ENCODE peak calls at places on chromosomes 13 and 19, in five cellular contexts. L is SK-N-SH, V is HepG2, W is K562, M is GM12878. Y is an unnamed sample.

GRCh38 chr13:97434417-97435296 is 688 bp downstream of the RAP2A start:
- DNase-seq in L (peak), V (no peak), W (peak), M (no peak), Y (no peak)

GRCh38 chr13:102651892-102652291 is 43.0 kb downstream of the METTL21C start:
- DNase-seq in L (no peak), V (no peak), W (no peak), M (no peak), Y (no peak)

GRCh38 chr13:112615391-112615790 is 27.4 kb upstream of the TUBGCP3 start:
- DNase-seq in L (no peak), V (no peak), W (no peak), M (no peak), Y (no peak)

GRCh38 chr13:94333131-94333820 is 146.2 kb downstream of the DCT start:
- DNase-seq in L (no peak), V (no peak), W (no peak), M (no peak), Y (no peak)

GRCh38 chr13:29948791-29949190 is 98.4 kb upstream of the UBL3 start:
- DNase-seq in L (no peak), V (no peak), W (no peak), M (no peak), Y (no peak)

GRCh38 chr19:19822148-19822429 is 539 bp upstream of the ZNF506 start:
- DNase-seq in L (peak), V (no peak), W (no peak), M (no peak), Y (no peak)

GRCh38 chr13:110616103-110617101 is 1.1 kb downstream of the NAXD start:
- DNase-seq in L (peak), V (peak), W (peak), M (no peak), Y (peak)

GRCh38 chr13:25699600-25699999 is 327.8 kb downstream of the ATP8A2 start:
- DNase-seq in L (no peak), V (no peak), W (no peak), M (no peak), Y (no peak)

GRCh38 chr13:106038752-106039151 is 496.7 kb downstream of the EFNB2 start:
- DNase-seq in L (no peak), V (no peak), W (no peak), M (no peak), Y (peak)

GRCh38 chr19:7636691-7637373 is at the start of gene STXBP2:
- DNase-seq in L (peak), V (peak), W (peak), M (peak), Y (peak)

GRCh38 chr13:26867451-26868067 is 107.0 kb upstream of the GPR12 start:
- DNase-seq in L (no peak), V (no peak), W (peak), M (no peak), Y (no peak)

GRCh38 chr13:85497652-85498051 is 301.6 kb downstream of the SLITRK6 start:
- DNase-seq in L (no peak), V (no peak), W (no peak), M (no peak), Y (no peak)

GRCh38 chr19:14337510-14337909 is 43.7 kb upstream of the ADGRE5 start:
- DNase-seq in L (peak), V (no peak), W (peak), M (no peak), Y (peak)

GRCh38 chr19:37079238-37079637 is 1.0 kb downstream of the ZNF420 start:
- DNase-seq in L (no peak), V (no peak), W (peak), M (no peak), Y (no peak)

GRCh38 chr13:36453518-36453917 is 21.2 kb downstream of the CCNA1 start:
- DNase-seq in L (no peak), V (no peak), W (no peak), M (no peak), Y (no peak)

GRCh38 chr13:110302154-110302553 is 4.8 kb downstream of the COL4A1 start:
- DNase-seq in L (no peak), V (no peak), W (no peak), M (no peak), Y (no peak)

GRCh38 chr13:22618002-22618401 is 562.8 kb upstream of the SGCG start:
- DNase-seq in L (no peak), V (no peak), W (no peak), M (no peak), Y (no peak)

GRCh38 chr13:41905600-41906254 is 55.2 kb downstream of the VWA8 start:
- DNase-seq in L (peak), V (peak), W (peak), M (no peak), Y (peak)

GRCh38 chr13:50485979-50486935 is 357.2 kb downstream of the DLEU7 start:
- DNase-seq in L (peak), V (no peak), W (peak), M (no peak), Y (no peak)

GRCh38 chr13:107079423-107080099 is 511.6 kb upstream of the ARGLU1 start:
- DNase-seq in L (no peak), V (no peak), W (no peak), M (no peak), Y (no peak)

GRCh38 chr19:40982594-40983101 is 8.4 kb upstream of the CYP2B6 start:
- DNase-seq in L (no peak), V (no peak), W (no peak), M (no peak), Y (no peak)

GRCh38 chr13:34506796-34507195 is 435.3 kb upstream of the NBEA start:
- DNase-seq in L (no peak), V (no peak), W (no peak), M (no peak), Y (no peak)

GRCh38 chr19:28706693-28707092 is 506.3 kb downstream of the UQCRFS1 start:
- DNase-seq in L (no peak), V (no peak), W (no peak), M (no peak), Y (no peak)

GRCh38 chr19:28715157-28715556 is 497.8 kb downstream of the UQCRFS1 start:
- DNase-seq in L (no peak), V (no peak), W (no peak), M (no peak), Y (no peak)

GRCh38 chr19:28710278-28710677 is 502.7 kb downstream of the UQCRFS1 start:
- DNase-seq in L (peak), V (peak), W (peak), M (peak), Y (peak)

GRCh38 chr19:28711401-28711800 is 501.6 kb downstream of the UQCRFS1 start:
- DNase-seq in L (no peak), V (no peak), W (no peak), M (no peak), Y (no peak)
- TF ChIP-seq REST in L (no peak), V (no peak), W (no peak), M (no peak), Y (no peak)

GRCh38 chr13:45782327-45783045 is 69.1 kb downstream of the SIAH3 start:
- DNase-seq in L (no peak), V (no peak), W (no peak), M (no peak), Y (no peak)

GRCh38 chr13:45784755-45785675 is 66.5 kb downstream of the SIAH3 start:
- DNase-seq in L (no peak), V (no peak), W (no peak), M (no peak), Y (no peak)

GRCh38 chr13:45786293-45786920 is 65.1 kb downstream of the SIAH3 start:
- DNase-seq in L (peak), V (no peak), W (no peak), M (no peak), Y (no peak)

GRCh38 chr13:45781553-45782326 is 69.8 kb downstream of the SIAH3 start:
- DNase-seq in L (peak), V (no peak), W (no peak), M (no peak), Y (no peak)

DNA sequence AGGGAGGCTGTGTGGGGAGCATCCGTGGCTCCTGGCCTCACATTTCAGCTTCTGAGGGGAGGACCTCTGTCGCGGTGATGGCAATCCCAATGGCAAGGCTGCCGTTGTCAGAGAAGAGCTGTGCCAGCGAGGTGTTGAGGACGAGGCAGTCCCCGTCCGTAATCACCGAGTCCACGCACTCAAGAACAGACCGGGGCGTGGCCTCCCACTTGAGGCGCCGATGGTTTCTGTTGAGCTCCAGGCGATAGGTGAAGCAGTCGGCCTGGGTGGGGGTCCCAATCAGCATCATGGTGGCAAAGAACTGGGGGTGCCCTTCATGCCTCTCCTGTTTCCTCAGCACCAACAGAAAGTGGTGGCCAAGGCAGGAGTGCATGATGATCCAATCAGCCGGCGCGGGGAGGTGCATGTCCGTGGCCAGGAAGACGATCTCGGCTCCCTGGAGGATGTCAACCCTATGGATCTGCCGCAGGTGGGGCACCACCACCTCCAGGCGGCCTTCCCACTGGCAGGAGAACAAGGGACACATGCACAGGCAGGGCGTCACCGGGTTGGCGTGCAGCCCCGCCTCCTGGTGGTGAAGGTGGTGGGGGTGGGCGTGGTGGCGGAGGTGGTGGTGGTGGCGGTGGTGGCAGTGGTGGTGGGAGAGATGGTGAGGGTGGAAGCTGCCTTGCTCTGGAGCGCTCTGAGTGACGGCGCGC is 68.1 kb downstream of the SIAH3 start:
- DNase-seq in L (no peak), V (no peak), W (no peak), M (no peak), Y (no peak)
- TF ChIP-seq YY1 in L (no peak), V (no peak), W (no peak), M (no peak), Y (no peak)

GRCh38 chr13:79749556-79749955 is 268.6 kb downstream of the NDFIP2 start:
- DNase-seq in L (no peak), V (no peak), W (no peak), M (no peak), Y (no peak)

GRCh38 chr13:79742923-79743322 is 262.0 kb downstream of the NDFIP2 start:
- DNase-seq in L (peak), V (no peak), W (no peak), M (no peak), Y (no peak)

GRCh38 chr13:79741006-79741405 is 260.1 kb downstream of the NDFIP2 start:
- DNase-seq in L (peak), V (peak), W (no peak), M (no peak), Y (no peak)

GRCh38 chr13:79749985-79750551 is 269.1 kb downstream of the NDFIP2 start:
- DNase-seq in L (no peak), V (no peak), W (no peak), M (no peak), Y (no peak)

DNA sequence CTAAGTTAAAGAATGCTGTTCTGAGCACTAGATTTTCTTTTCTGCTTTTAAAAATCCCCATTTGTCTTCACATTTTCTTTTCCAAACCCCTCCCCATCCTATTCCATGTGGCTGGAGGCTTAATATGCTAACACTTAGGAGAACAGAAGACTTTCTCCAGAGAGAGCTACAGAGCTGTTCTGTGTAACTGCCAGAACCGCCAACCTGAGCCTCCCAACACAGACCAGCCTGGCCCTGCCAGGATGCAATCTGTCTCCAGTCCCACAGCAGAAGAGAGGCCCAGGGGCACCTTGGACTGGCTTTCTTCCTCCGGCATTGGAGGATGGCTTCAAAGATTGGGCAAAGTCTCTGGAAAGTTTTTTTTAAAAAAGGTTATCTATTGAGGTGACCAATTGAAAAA is 264.2 kb downstream of the NDFIP2 start:
- DNase-seq in L (peak), V (no peak), W (no peak), M (no peak), Y (no peak)
- TF ChIP-seq REST in L (no peak), V (no peak), W (no peak), M (no peak), Y (no peak)

GRCh38 chr19:3272532-3272931 is 48.1 kb downstream of the CELF5 start:
- DNase-seq in L (no peak), V (no peak), W (no peak), M (no peak), Y (no peak)
- TF ChIP-seq YY1 in L (no peak), V (no peak), W (no peak), M (no peak), Y (no peak)

GRCh38 chr13:47066261-47066660 is 169.4 kb upstream of the HTR2A start:
- DNase-seq in L (no peak), V (no peak), W (no peak), M (no peak), Y (no peak)
- TF ChIP-seq REST in L (no peak), V (no peak), W (no peak), M (no peak), Y (no peak)

GRCh38 chr19:10924597-10924996 is 3.8 kb downstream of the YIPF2 start:
- DNase-seq in L (no peak), V (no peak), W (no peak), M (no peak), Y (no peak)

GRCh38 chr19:10929402-10929794 is 787 bp downstream of the TIMM29 start:
- DNase-seq in L (no peak), V (no peak), W (peak), M (no peak), Y (no peak)

GRCh38 chr19:10923503-10924076 is 4.8 kb downstream of the YIPF2 start:
- DNase-seq in L (no peak), V (no peak), W (no peak), M (no peak), Y (no peak)

GRCh38 chr19:10928563-10929401 is at the start of the genes TIMM29 and YIPF2:
- DNase-seq in L (peak), V (peak), W (peak), M (peak), Y (peak)

DNA sequence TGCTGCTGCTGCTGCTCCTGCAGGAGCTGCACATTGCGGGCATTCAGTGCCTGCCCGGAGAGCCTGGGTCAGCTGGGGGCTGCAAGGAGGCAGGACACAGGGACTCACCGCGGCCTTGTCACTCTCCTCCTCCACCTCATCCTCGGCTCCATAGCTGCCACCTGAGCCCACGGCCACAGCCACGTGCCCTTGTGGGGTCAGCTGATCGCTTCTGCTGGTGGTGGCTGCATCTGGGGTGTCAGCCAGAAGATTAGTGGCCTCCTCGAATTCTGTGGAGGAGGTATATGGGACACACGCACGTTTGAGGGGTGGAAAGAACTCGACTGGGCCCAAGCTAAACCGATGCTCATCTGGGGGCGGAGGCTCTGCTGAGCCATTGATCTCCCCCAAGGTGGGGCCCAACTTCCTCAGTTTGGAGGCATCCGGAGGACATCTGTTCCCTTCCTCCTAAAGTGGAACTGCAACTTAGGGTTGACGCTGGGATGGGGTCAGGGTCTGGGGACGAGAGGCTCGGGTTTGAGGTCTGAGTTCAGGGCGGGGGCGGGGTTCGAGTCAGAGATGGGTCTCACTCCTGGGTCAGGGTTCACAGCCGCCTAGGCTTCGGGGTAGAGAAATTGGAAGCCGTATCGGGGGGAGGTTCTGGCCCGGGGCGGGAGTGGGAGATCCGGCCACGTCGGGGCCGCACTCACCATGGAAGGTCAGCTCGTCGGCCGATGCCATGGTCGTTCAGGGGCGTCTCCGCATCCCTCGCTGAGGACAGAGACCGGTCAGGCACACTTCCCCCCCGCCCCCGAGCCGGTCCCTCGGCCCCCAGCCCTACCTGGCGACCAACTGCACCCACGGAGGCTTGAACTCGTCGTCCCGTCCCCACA is 512 bp downstream of the YIPF2 start:
- DNase-seq in L (no peak), V (no peak), W (peak), M (no peak), Y (no peak)
- TF ChIP-seq YY1 in L (no peak), V (no peak), W (no peak), M (no peak), Y (no peak)